ENCODE peak calls at places on chromosome 11, in five cellular contexts. X is NCI-H1930, D is mammary epithelial cell, O is NCI-H1092, V is hypothalamus. C is an unnamed sample.

GRCh38 chr11:87451400-87451799 is 413.7 kb downstream of the TMEM135 start:
- DNase-seq in O (no peak), X (no peak), V (no peak), D (no peak), C (no peak)

GRCh38 chr11:61627831-61628753 is 47.2 kb upstream of the SYT7 start:
- DNase-seq in V (peak; percentile 15), D (peak; percentile 59), X (peak; percentile 40), O (peak; percentile 45), C (peak; percentile 67)

GRCh38 chr11:119882316-119882715 is 153.3 kb upstream of the NECTIN1 start:
- DNase-seq in V (no peak), D (no peak), X (no peak), O (no peak), C (no peak)

GRCh38 chr11:96524475-96524874 is 134.7 kb downstream of the JRKL start:
- DNase-seq in X (no peak), V (no peak), O (no peak), D (no peak), C (no peak)

GRCh38 chr11:77201370-77201769 is 73.3 kb downstream of the MYO7A start:
- DNase-seq in V (no peak), D (no peak), X (no peak), O (no peak), C (no peak)

GRCh38 chr11:70174846-70175764 is 28.0 kb upstream of the FADD start:
- DNase-seq in D (no peak), X (no peak), O (peak; percentile 76), V (no peak), C (no peak)

GRCh38 chr11:10693509-10694071 is at the start of gene IRAG1:
- DNase-seq in X (no peak), O (peak; percentile 64), D (no peak), V (peak; percentile 24), C (no peak)

GRCh38 chr11:104997288-104997687 is 25.7 kb downstream of the CASP5 start:
- DNase-seq in D (no peak), O (no peak), V (no peak), X (no peak), C (no peak)

GRCh38 chr11:77303328-77303727 is 1.8 kb upstream of the GDPD4 start:
- DNase-seq in O (no peak), D (no peak), V (no peak), X (no peak), C (no peak)

GRCh38 chr11:31340903-31341572 is 28.5 kb downstream of the DCDC1 start:
- DNase-seq in O (no peak), D (peak; percentile 18), V (no peak), X (no peak), C (no peak)

GRCh38 chr11:74689666-74690065 is 41.6 kb downstream of the CHRDL2 start:
- DNase-seq in V (no peak), X (no peak), O (no peak), D (peak; percentile 59), C (no peak)

GRCh38 chr11:23866641-23867040 is 630.2 kb upstream of the LUZP2 start:
- DNase-seq in D (peak; percentile 32), V (no peak), X (no peak), O (no peak), C (no peak)

GRCh38 chr11:125348704-125349635 is 147.1 kb downstream of the FEZ1 start:
- DNase-seq in O (peak; percentile 58), X (peak; percentile 43), V (peak; percentile 73), D (no peak), C (no peak)

GRCh38 chr11:2789791-2790580 is 90.2 kb upstream of the KCNQ1OT1 start:
- DNase-seq in D (no peak), V (no peak), X (no peak), O (no peak), C (peak; percentile 1)

GRCh38 chr11:87889126-87889525 is 286.1 kb downstream of the RAB38 start:
- DNase-seq in X (no peak), D (no peak), O (no peak), V (no peak), C (no peak)

GRCh38 chr11:2795491-2795991 is 90.0 kb downstream of the CDKN1C start:
- DNase-seq in O (no peak), X (no peak), D (no peak), V (peak; percentile 5), C (peak; percentile 6)

GRCh38 chr11:10654211-10655150 is 39.1 kb downstream of the IRAG1 start:
- DNase-seq in D (peak; percentile 55), V (peak; percentile 59), O (no peak), X (peak; percentile 22), C (no peak)

GRCh38 chr11:74307409-74307808 is 4.0 kb downstream of the P4HA3 start:
- DNase-seq in V (no peak), X (no peak), O (peak; percentile 36), D (no peak), C (no peak)

GRCh38 chr11:2355000-2355644 is 22.0 kb upstream of the CD81 start:
- DNase-seq in V (no peak), X (no peak), O (no peak), D (no peak), C (no peak)

GRCh38 chr11:27663294-27663693 is 37.0 kb downstream of the BDNF start:
- DNase-seq in V (no peak), O (no peak), D (no peak), X (no peak), C (no peak)

GRCh38 chr11:93530468-93530826 is 12.7 kb downstream of the SMCO4 start:
- DNase-seq in X (no peak), V (no peak), D (no peak), O (no peak), C (no peak)

GRCh38 chr11:1523077-1523476 is 36.5 kb upstream of the MOB2 start:
- DNase-seq in V (no peak), X (no peak), D (peak; percentile 71), O (no peak), C (no peak)

GRCh38 chr11:114098927-114099326 is 39.4 kb downstream of the ZBTB16 start:
- DNase-seq in O (peak; percentile 61), X (no peak), V (no peak), D (no peak), C (no peak)

GRCh38 chr11:9357041-9357440 is 27.4 kb upstream of the IPO7 start:
- DNase-seq in D (no peak), O (no peak), V (no peak), X (no peak), C (no peak)

GRCh38 chr11:6319001-6319878 is 1.1 kb downstream of the CAVIN3 start:
- DNase-seq in X (no peak), D (peak; percentile 36), V (no peak), O (no peak), C (peak; percentile 26)

GRCh38 chr11:3106736-3107524 is 49.7 kb upstream of the CARS1 start:
- DNase-seq in O (no peak), X (no peak), D (no peak), V (no peak), C (peak; percentile 8)

GRCh38 chr11:111714522-111714921 is 51.7 kb downstream of the PPP2R1B start:
- DNase-seq in X (no peak), V (no peak), O (no peak), D (no peak), C (no peak)

GRCh38 chr11:34236572-34236971 is 121.2 kb downstream of the ABTB2 start:
- DNase-seq in X (no peak), D (no peak), O (no peak), V (no peak), C (no peak)

GRCh38 chr11:90222459-90223247 is at the start of gene CHORDC1:
- DNase-seq in O (peak; percentile 90), V (peak; percentile 97), D (peak; percentile 85), X (peak; percentile 91), C (peak; percentile 84)